ENCODE peak calls at places on chromosomes 2 and 18, in four cellular contexts. One of them, this sample, is unnamed. For H3K4me1, the result is how much of the 10 kb centered on the place peaks cover.

GRCh38 chr2:69926849-69927515 is 12.1 kb downstream of the MXD1 start:
- DNase-seq in neuronal stem cell: no peak
- DNase-seq in pancreas: no peak
- DNase-seq in CD8-positive, alpha-beta T cell: no peak
- DNase-seq in this sample: no peak

GRCh38 chr2:69531186-69531585 is 94.0 kb upstream of the NFU1 start:
- DNase-seq in neuronal stem cell: no peak
- DNase-seq in CD8-positive, alpha-beta T cell: no peak
- DNase-seq in pancreas: no peak
- DNase-seq in this sample: no peak

GRCh38 chr2:6835467-6835866 is 30.2 kb downstream of the CMPK2 start:
- DNase-seq in neuronal stem cell: no peak
- DNase-seq in CD8-positive, alpha-beta T cell: no peak
- DNase-seq in pancreas: no peak
- DNase-seq in this sample: no peak

GRCh38 chr2:96773922-96774321 is 13.2 kb downstream of the CNNM4 start:
- DNase-seq in CD8-positive, alpha-beta T cell: peak
- DNase-seq in neuronal stem cell: no peak
- DNase-seq in pancreas: no peak
- DNase-seq in this sample: no peak

GRCh38 chr2:101718993-101719571 is 21.6 kb downstream of the MAP4K4 start:
- DNase-seq in neuronal stem cell: no peak
- DNase-seq in pancreas: no peak
- DNase-seq in CD8-positive, alpha-beta T cell: peak
- DNase-seq in this sample: no peak

GRCh38 chr18:49893036-49893435 is 79.7 kb upstream of the ACAA2 start:
- DNase-seq in pancreas: no peak
- DNase-seq in CD8-positive, alpha-beta T cell: no peak
- DNase-seq in neuronal stem cell: no peak
- DNase-seq in this sample: no peak

GRCh38 chr2:41966920-41967319 is 80.9 kb upstream of the PKDCC start:
- DNase-seq in pancreas: no peak
- DNase-seq in CD8-positive, alpha-beta T cell: no peak
- DNase-seq in neuronal stem cell: no peak
- DNase-seq in this sample: no peak

GRCh38 chr18:51183372-51184091 is 13.9 kb downstream of the MEX3C start:
- DNase-seq in CD8-positive, alpha-beta T cell: no peak
- DNase-seq in neuronal stem cell: no peak
- DNase-seq in pancreas: no peak
- DNase-seq in this sample: no peak

GRCh38 chr2:195659114-195659513 is 2.1 kb downstream of the SLC39A10 start:
- DNase-seq in CD8-positive, alpha-beta T cell: no peak
- DNase-seq in neuronal stem cell: no peak
- DNase-seq in pancreas: no peak
- DNase-seq in this sample: no peak

GRCh38 chr2:206851511-206851910 is 86.1 kb downstream of the FASTKD2 start:
- DNase-seq in pancreas: no peak
- DNase-seq in CD8-positive, alpha-beta T cell: no peak
- DNase-seq in neuronal stem cell: no peak
- DNase-seq in this sample: no peak

GRCh38 chr2:25698752-25699151 is 25.4 kb upstream of the DTNB start:
- DNase-seq in pancreas: no peak
- DNase-seq in CD8-positive, alpha-beta T cell: no peak
- DNase-seq in neuronal stem cell: no peak
- DNase-seq in this sample: no peak

GRCh38 chr2:60991644-60992043 is 25.9 kb upstream of the PEX13 start:
- DNase-seq in pancreas: no peak
- DNase-seq in CD8-positive, alpha-beta T cell: no peak
- DNase-seq in neuronal stem cell: no peak
- DNase-seq in this sample: no peak
- H3K4me1 ChIP-seq in pancreas: under half
- H3K4me1 ChIP-seq in CD8-positive, alpha-beta T cell: under half
- H3K4me1 ChIP-seq in neuronal stem cell: under half
- H3K4me1 ChIP-seq in this sample: under half

GRCh38 chr2:46648141-46648742 is 168.9 kb downstream of the TMEM247 start:
- DNase-seq in pancreas: no peak
- DNase-seq in neuronal stem cell: no peak
- DNase-seq in CD8-positive, alpha-beta T cell: no peak
- DNase-seq in this sample: no peak
- H3K4me1 ChIP-seq in pancreas: under half
- H3K4me1 ChIP-seq in neuronal stem cell: under half
- H3K4me1 ChIP-seq in CD8-positive, alpha-beta T cell: under half
- H3K4me1 ChIP-seq in this sample: under half

DNA sequence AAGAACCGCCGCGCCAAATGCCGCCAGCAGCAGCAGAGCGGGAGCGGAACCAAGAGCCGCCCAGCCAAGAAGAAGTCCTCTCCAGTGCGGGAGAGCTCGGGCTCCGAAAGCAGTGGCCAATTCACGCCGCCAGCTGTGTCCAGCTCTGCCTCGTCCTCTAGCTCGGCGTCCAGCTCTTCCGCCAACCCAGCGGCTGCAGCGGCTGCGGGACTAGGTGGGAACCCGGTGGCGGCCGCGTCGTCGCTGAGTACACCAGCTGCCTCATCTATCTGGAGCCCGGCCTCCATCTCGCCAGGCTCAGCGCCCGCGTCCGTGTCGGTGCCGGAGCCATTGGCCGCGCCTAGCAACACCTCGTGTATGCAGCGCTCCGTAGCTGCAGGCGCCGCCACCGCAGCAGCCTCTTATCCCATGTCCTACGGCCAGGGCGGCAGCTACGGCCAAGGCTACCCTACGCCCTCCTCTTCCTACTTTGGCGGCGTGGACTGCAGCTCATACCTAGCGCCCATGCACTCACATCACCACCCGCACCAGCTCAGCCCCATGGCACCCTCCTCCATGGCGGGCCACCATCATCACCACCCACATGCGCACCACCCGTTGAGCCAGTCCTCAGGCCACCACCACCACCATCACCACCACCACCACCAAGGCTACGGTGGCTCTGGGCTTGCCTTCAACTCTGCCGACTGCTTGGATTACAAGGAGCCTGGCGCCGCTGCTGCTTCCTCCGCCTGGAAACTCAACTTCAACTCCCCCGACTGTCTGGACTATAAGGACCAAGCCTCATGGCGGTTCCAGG is 5.1 kb downstream of the OTX1 start:
- DNase-seq in neuronal stem cell: peak
- DNase-seq in pancreas: peak
- DNase-seq in CD8-positive, alpha-beta T cell: no peak
- DNase-seq in this sample: no peak
- H3K4me1 ChIP-seq in neuronal stem cell: under half
- H3K4me1 ChIP-seq in pancreas: under half
- H3K4me1 ChIP-seq in CD8-positive, alpha-beta T cell: half or more
- H3K4me1 ChIP-seq in this sample: under half

GRCh38 chr2:157838442-157839161 is 37.5 kb downstream of the ACVR1 start:
- DNase-seq in pancreas: peak
- DNase-seq in neuronal stem cell: peak
- DNase-seq in CD8-positive, alpha-beta T cell: no peak
- DNase-seq in this sample: no peak
- H3K4me1 ChIP-seq in pancreas: under half
- H3K4me1 ChIP-seq in neuronal stem cell: under half
- H3K4me1 ChIP-seq in CD8-positive, alpha-beta T cell: under half
- H3K4me1 ChIP-seq in this sample: half or more